ENCODE peak calls at places on chromosome 22, in seven cellular contexts. R, L, A, I, Y, S and P are unnamed samples. For H3K9me3 and H3K4me1, the result is how much of the 10 kb centered on the place peaks cover.

GRCh38 chr22:47965896-47966295 is 1203.4 kb downstream of the TBC1D22A start:
- DNase-seq in R (no peak), L (no peak), A (no peak), I (no peak), Y (no peak), S (no peak), P (no peak)

GRCh38 chr22:20424553-20424936 is 13.1 kb downstream of the SCARF2 start:
- DNase-seq in R (no peak), L (no peak), A (no peak), I (no peak), Y (no peak), S (no peak), P (no peak)

GRCh38 chr22:22554324-22555284 is 4.5 kb downstream of the PRAME start:
- DNase-seq in R (no peak), L (no peak), A (no peak), I (no peak), Y (no peak), S (no peak), P (no peak)

GRCh38 chr22:31616315-31616980 is 45.6 kb downstream of the PISD start:
- DNase-seq in R (no peak), L (no peak), A (no peak), I (no peak), Y (no peak), S (no peak), P (no peak)

GRCh38 chr22:39719559-39720450 is 149.3 kb downstream of the CACNA1I start:
- DNase-seq in R (no peak), L (no peak), A (no peak), I (no peak), Y (no peak), S (no peak), P (no peak)

GRCh38 chr22:42202048-42202447 is 68.4 kb downstream of the TCF20 start:
- DNase-seq in R (no peak), L (no peak), A (no peak), I (peak), Y (no peak), S (no peak), P (no peak)

GRCh38 chr22:44195189-44195871 is 14.6 kb downstream of the PARVG start:
- DNase-seq in R (no peak), L (no peak), A (no peak), I (no peak), Y (no peak), S (no peak), P (no peak)

GRCh38 chr22:28883917-28884753 is 763 bp downstream of the ZNRF3 start:
- DNase-seq in R (peak), L (peak), A (peak), I (peak), Y (peak), S (no peak), P (no peak)

GRCh38 chr22:24841261-24841660 is 35.2 kb downstream of the SGSM1 start:
- DNase-seq in R (no peak), L (no peak), A (no peak), I (no peak), Y (no peak), S (peak), P (no peak)

GRCh38 chr22:31603574-31603973 is 58.4 kb downstream of the PISD start:
- DNase-seq in R (no peak), L (no peak), A (no peak), I (no peak), Y (no peak), S (no peak), P (no peak)

GRCh38 chr22:30048711-30049110 is 31.6 kb upstream of the HORMAD2 start:
- DNase-seq in R (peak), L (no peak), A (peak), I (no peak), Y (no peak), S (no peak), P (no peak)

GRCh38 chr22:23227380-23227779 is 47.1 kb downstream of the BCR start:
- DNase-seq in R (no peak), L (no peak), A (no peak), I (no peak), Y (no peak), S (no peak), P (no peak)

GRCh38 chr22:39428597-39429071 is 28.2 kb upstream of the MGAT3 start:
- DNase-seq in R (no peak), L (no peak), A (no peak), I (no peak), Y (peak), S (no peak), P (no peak)

GRCh38 chr22:25105817-25106650 is 93.6 kb upstream of the CRYBB3 start:
- DNase-seq in R (no peak), L (no peak), A (no peak), I (no peak), Y (no peak), S (no peak), P (no peak)

GRCh38 chr22:42184852-42185251 is 54.2 kb upstream of the CYP2D6 start:
- DNase-seq in R (no peak), L (no peak), A (no peak), I (no peak), Y (no peak), S (no peak), P (no peak)

GRCh38 chr22:43506487-43506886 is 94.7 kb downstream of the MPPED1 start:
- DNase-seq in R (no peak), L (no peak), A (no peak), I (no peak), Y (no peak), S (no peak), P (no peak)

GRCh38 chr22:26889794-26890193 is 232.4 kb downstream of the MIAT start:
- DNase-seq in R (no peak), L (no peak), A (no peak), I (no peak), Y (no peak), S (no peak), P (no peak)

GRCh38 chr22:26885441-26886261 is 228.3 kb downstream of the MIAT start:
- DNase-seq in R (no peak), L (no peak), A (no peak), I (no peak), Y (no peak), S (no peak), P (no peak)

GRCh38 chr22:26887456-26887855 is 230.1 kb downstream of the MIAT start:
- DNase-seq in R (peak), L (peak), A (peak), I (no peak), Y (no peak), S (no peak), P (no peak)

GRCh38 chr22:26888887-26889286 is 231.5 kb downstream of the MIAT start:
- DNase-seq in R (peak), L (no peak), A (no peak), I (no peak), Y (no peak), S (no peak), P (no peak)

GRCh38 chr22:26887916-26888315 is 230.5 kb downstream of the MIAT start:
- DNase-seq in R (no peak), L (no peak), A (no peak), I (no peak), Y (no peak), S (no peak), P (no peak)
- H3K4me3 ChIP-seq in R (no peak), L (no peak), A (no peak), I (no peak), Y (no peak), S (no peak), P (no peak)

GRCh38 chr22:49009359-49010063 is 818.2 kb downstream of the BRD1 start:
- DNase-seq in R (no peak), L (no peak), A (no peak), I (no peak), Y (no peak), S (no peak), P (no peak)
- H3K9me3 ChIP-seq in R (half or more), L (under half), A (under half), I (under half), Y (under half), S (under half), P (under half)

DNA sequence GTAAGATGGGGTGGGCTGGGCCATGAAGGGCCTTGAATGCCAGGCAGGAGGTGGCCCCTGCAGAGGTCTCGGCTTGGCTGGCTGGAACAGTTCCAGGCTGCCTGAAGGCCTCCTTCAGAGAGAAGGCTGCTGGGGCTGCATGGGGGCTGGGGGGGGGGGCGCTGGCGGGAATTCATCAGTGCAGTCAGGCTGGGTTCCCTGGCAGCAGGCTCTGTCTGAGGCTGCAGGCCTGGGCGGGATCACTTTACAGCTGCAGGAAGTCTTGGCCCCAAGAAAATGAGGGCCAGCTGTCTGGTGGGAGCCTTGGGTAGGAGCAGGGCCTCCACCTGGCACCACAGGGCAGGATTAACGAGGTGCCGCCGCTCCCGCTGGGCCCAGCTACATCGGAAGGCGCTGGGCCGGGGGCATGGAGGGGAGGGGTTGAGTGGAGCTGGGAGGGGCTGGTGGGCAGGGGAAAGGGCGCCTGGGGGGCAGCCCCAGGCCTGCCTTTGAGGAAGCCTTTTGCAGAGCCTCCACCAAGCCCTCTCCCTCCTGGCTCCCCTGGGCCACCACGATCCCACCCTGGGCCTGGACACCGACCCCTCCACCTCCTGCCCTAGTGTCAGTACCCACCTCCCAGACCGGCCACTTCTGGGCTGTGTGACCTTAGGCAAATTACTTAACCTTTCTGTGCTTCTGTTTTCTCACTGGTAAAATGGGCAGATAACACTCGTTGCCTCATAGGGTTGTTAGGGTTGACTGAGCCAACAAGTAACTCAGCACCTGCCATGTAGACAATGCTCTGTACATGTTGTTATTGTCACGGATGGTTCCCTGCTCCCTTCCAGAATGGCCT is 31.0 kb upstream of the HMOX1 start:
- DNase-seq in R (peak), L (no peak), A (no peak), I (no peak), Y (no peak), S (no peak), P (no peak)
- H3K4me1 ChIP-seq in R (under half), L (under half), A (under half), I (under half), Y (under half), S (under half), P (under half)

GRCh38 chr22:18066181-18066859 is 11.5 kb upstream of the PEX26 start:
- DNase-seq in R (no peak), L (no peak), A (no peak), I (no peak), Y (no peak), S (no peak), P (no peak)
- H3K4me3 ChIP-seq in R (no peak), L (no peak), A (no peak), I (no peak), Y (no peak), S (no peak), P (no peak)

GRCh38 chr22:49332691-49333090 is 495.0 kb downstream of the BRD1 start:
- DNase-seq in R (no peak), L (no peak), A (no peak), I (no peak), Y (no peak), S (peak), P (no peak)
- H3K9me3 ChIP-seq in R (half or more), L (under half), A (under half), I (under half), Y (under half), S (under half), P (under half)

GRCh38 chr22:45231293-45231692 is 9.4 kb downstream of the KIAA0930 start:
- DNase-seq in R (no peak), L (no peak), A (no peak), I (no peak), Y (no peak), S (no peak), P (no peak)

GRCh38 chr22:45228401-45228754 is 12.3 kb downstream of the KIAA0930 start:
- DNase-seq in R (no peak), L (no peak), A (no peak), I (no peak), Y (no peak), S (no peak), P (no peak)

GRCh38 chr22:45229181-45229580 is 11.5 kb downstream of the KIAA0930 start:
- DNase-seq in R (no peak), L (no peak), A (no peak), I (no peak), Y (no peak), S (no peak), P (no peak)

GRCh38 chr22:45227645-45228400 is 12.9 kb downstream of the KIAA0930 start:
- DNase-seq in R (no peak), L (no peak), A (no peak), I (no peak), Y (no peak), S (no peak), P (no peak)

GRCh38 chr22:45230026-45230845 is 10.5 kb downstream of the KIAA0930 start:
- DNase-seq in R (no peak), L (no peak), A (no peak), I (no peak), Y (no peak), S (no peak), P (no peak)
- H3K4me1 ChIP-seq in R (under half), L (under half), A (under half), I (under half), Y (under half), S (under half), P (under half)

DNA sequence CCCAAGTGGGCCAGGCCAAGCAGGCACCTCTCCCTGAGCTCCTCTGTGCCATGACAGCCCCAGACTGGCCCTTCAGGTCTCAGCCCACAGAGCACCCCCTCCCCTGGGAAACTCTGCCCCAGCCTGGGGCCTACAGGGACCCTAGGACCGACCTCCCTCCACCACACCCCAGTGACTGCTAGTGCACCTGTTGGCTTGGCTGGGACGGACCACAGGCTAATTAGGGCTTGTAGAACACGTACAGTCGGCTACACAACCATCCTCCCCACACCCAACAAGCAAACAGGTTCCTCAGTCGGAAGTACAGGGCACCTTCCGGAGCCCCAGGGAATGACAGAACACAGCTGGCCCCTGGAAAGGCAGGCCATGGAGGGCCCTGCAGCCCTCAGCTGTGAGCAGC is 4.3 kb downstream of the SBF1 start:
- DNase-seq in R (no peak), L (no peak), A (no peak), I (no peak), Y (no peak), S (no peak), P (no peak)
- H3K4me3 ChIP-seq in R (no peak), L (no peak), A (no peak), I (peak), Y (no peak), S (no peak), P (no peak)

DNA sequence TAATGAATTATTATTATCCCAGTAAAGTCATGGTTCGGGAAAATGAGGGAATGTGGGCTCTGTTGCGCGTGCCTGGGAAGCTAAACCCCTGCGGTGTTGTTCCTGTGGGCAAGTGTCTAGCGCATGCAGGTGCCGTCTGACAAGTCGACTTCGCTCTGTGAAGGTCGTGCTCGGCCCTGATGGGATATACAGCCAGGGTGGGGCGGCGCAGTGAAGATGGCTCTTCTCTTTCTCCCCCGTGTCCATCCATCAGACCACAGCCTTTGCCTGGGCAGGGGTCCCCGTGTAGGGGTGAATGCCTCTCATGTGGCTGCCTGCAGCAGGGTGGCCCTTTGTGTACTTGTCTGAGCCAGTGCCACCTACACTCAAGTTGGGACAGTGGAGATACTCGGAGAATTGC is 12.8 kb upstream of the TRMU start:
- DNase-seq in R (no peak), L (no peak), A (no peak), I (no peak), Y (no peak), S (no peak), P (no peak)
- H3K9me3 ChIP-seq in R (under half), L (under half), A (under half), I (under half), Y (under half), S (under half), P (under half)

GRCh38 chr22:37686002-37686982 is at the start of gene NOL12:
- DNase-seq in R (peak), L (peak), A (peak), I (peak), Y (peak), S (peak), P (peak)
- H3K4me1 ChIP-seq in R (under half), L (under half), A (under half), I (under half), Y (under half), S (under half), P (under half)